ENCODE peak calls at places on chromosomes 1 and 21, in nine cellular contexts. One of them, this sample, is unnamed.

GRCh38 chr1:198212675-198213074 is 55.9 kb downstream of the NEK7 start:
- DNase-seq in GM23248: peak
- DNase-seq in activated T-helper 1 cell treated with Interleukin-2 at 50 U/mL for 16 hours: no peak
- DNase-seq in left ventricle myocardium superior: no peak
- DNase-seq in NCI-H2081: no peak
- DNase-seq in chondrocyte: no peak
- DNase-seq in NCI-H1092: no peak
- DNase-seq in hypothalamus: no peak
- DNase-seq in Kasumi-1: no peak
- DNase-seq in this sample: no peak

GRCh38 chr1:183417691-183418491 is at the start of gene NMNAT2:
- DNase-seq in GM23248: peak
- DNase-seq in activated T-helper 1 cell treated with Interleukin-2 at 50 U/mL for 16 hours: no peak
- DNase-seq in left ventricle myocardium superior: peak
- DNase-seq in NCI-H2081: peak
- DNase-seq in chondrocyte: no peak
- DNase-seq in NCI-H1092: peak
- DNase-seq in hypothalamus: peak
- DNase-seq in Kasumi-1: no peak
- DNase-seq in this sample: peak

GRCh38 chr1:160376525-160377131 is 9.8 kb downstream of the NHLH1 start:
- DNase-seq in GM23248: peak
- DNase-seq in activated T-helper 1 cell treated with Interleukin-2 at 50 U/mL for 16 hours: no peak
- DNase-seq in left ventricle myocardium superior: no peak
- DNase-seq in NCI-H2081: peak
- DNase-seq in chondrocyte: no peak
- DNase-seq in NCI-H1092: peak
- DNase-seq in hypothalamus: peak
- DNase-seq in Kasumi-1: peak
- DNase-seq in this sample: no peak

GRCh38 chr1:50959303-50959912 is 659 bp downstream of the FAF1 start:
- DNase-seq in GM23248: peak
- DNase-seq in activated T-helper 1 cell treated with Interleukin-2 at 50 U/mL for 16 hours: no peak
- DNase-seq in left ventricle myocardium superior: no peak
- DNase-seq in NCI-H2081: peak
- DNase-seq in chondrocyte: no peak
- DNase-seq in NCI-H1092: no peak
- DNase-seq in hypothalamus: no peak
- DNase-seq in Kasumi-1: peak
- DNase-seq in this sample: no peak

GRCh38 chr1:110604586-110605148 is 1.5 kb downstream of the KCNA2 start:
- DNase-seq in GM23248: no peak
- DNase-seq in activated T-helper 1 cell treated with Interleukin-2 at 50 U/mL for 16 hours: no peak
- DNase-seq in left ventricle myocardium superior: no peak
- DNase-seq in NCI-H2081: no peak
- DNase-seq in chondrocyte: no peak
- DNase-seq in NCI-H1092: no peak
- DNase-seq in hypothalamus: no peak
- DNase-seq in Kasumi-1: no peak
- DNase-seq in this sample: no peak

GRCh38 chr1:204074274-204075115 is 1.6 kb downstream of the SOX13 start:
- DNase-seq in GM23248: peak
- DNase-seq in activated T-helper 1 cell treated with Interleukin-2 at 50 U/mL for 16 hours: no peak
- DNase-seq in left ventricle myocardium superior: peak
- DNase-seq in NCI-H2081: peak
- DNase-seq in chondrocyte: peak
- DNase-seq in NCI-H1092: peak
- DNase-seq in hypothalamus: peak
- DNase-seq in Kasumi-1: no peak
- DNase-seq in this sample: no peak

GRCh38 chr1:201266276-201266675 is 17.0 kb upstream of the PKP1 start:
- DNase-seq in GM23248: no peak
- DNase-seq in activated T-helper 1 cell treated with Interleukin-2 at 50 U/mL for 16 hours: no peak
- DNase-seq in left ventricle myocardium superior: no peak
- DNase-seq in NCI-H2081: no peak
- DNase-seq in chondrocyte: no peak
- DNase-seq in NCI-H1092: no peak
- DNase-seq in hypothalamus: no peak
- DNase-seq in Kasumi-1: no peak
- DNase-seq in this sample: no peak

GRCh38 chr1:220775238-220775853 is 11.4 kb upstream of the MTARC1 start:
- DNase-seq in GM23248: peak
- DNase-seq in activated T-helper 1 cell treated with Interleukin-2 at 50 U/mL for 16 hours: no peak
- DNase-seq in left ventricle myocardium superior: peak
- DNase-seq in NCI-H2081: peak
- DNase-seq in chondrocyte: no peak
- DNase-seq in NCI-H1092: peak
- DNase-seq in hypothalamus: no peak
- DNase-seq in Kasumi-1: peak
- DNase-seq in this sample: peak

GRCh38 chr1:189693140-189693539 is 784.5 kb downstream of the BRINP3 start:
- DNase-seq in GM23248: no peak
- DNase-seq in activated T-helper 1 cell treated with Interleukin-2 at 50 U/mL for 16 hours: no peak
- DNase-seq in left ventricle myocardium superior: no peak
- DNase-seq in NCI-H2081: no peak
- DNase-seq in chondrocyte: no peak
- DNase-seq in NCI-H1092: no peak
- DNase-seq in hypothalamus: no peak
- DNase-seq in Kasumi-1: no peak
- DNase-seq in this sample: no peak

GRCh38 chr21:38712076-38712475 is 93.7 kb upstream of the ETS2 start:
- DNase-seq in GM23248: peak
- DNase-seq in activated T-helper 1 cell treated with Interleukin-2 at 50 U/mL for 16 hours: no peak
- DNase-seq in left ventricle myocardium superior: no peak
- DNase-seq in NCI-H2081: peak
- DNase-seq in chondrocyte: no peak
- DNase-seq in NCI-H1092: peak
- DNase-seq in hypothalamus: no peak
- DNase-seq in Kasumi-1: peak
- DNase-seq in this sample: peak

GRCh38 chr1:148263128-148263905 is 111.2 kb upstream of the NBPF11 start:
- DNase-seq in GM23248: peak
- DNase-seq in activated T-helper 1 cell treated with Interleukin-2 at 50 U/mL for 16 hours: peak
- DNase-seq in left ventricle myocardium superior: peak
- DNase-seq in NCI-H2081: peak
- DNase-seq in chondrocyte: no peak
- DNase-seq in NCI-H1092: no peak
- DNase-seq in hypothalamus: peak
- DNase-seq in Kasumi-1: no peak
- DNase-seq in this sample: peak

GRCh38 chr1:202176949-202177927 is 16.4 kb upstream of the LGR6 start:
- DNase-seq in GM23248: no peak
- DNase-seq in activated T-helper 1 cell treated with Interleukin-2 at 50 U/mL for 16 hours: no peak
- DNase-seq in left ventricle myocardium superior: no peak
- DNase-seq in NCI-H2081: no peak
- DNase-seq in chondrocyte: no peak
- DNase-seq in NCI-H1092: no peak
- DNase-seq in hypothalamus: no peak
- DNase-seq in Kasumi-1: no peak
- DNase-seq in this sample: no peak

GRCh38 chr1:22323141-22323845 is 128.4 kb upstream of the ZBTB40 start:
- DNase-seq in GM23248: no peak
- DNase-seq in activated T-helper 1 cell treated with Interleukin-2 at 50 U/mL for 16 hours: no peak
- DNase-seq in left ventricle myocardium superior: no peak
- DNase-seq in NCI-H2081: no peak
- DNase-seq in chondrocyte: no peak
- DNase-seq in NCI-H1092: no peak
- DNase-seq in hypothalamus: no peak
- DNase-seq in Kasumi-1: no peak
- DNase-seq in this sample: no peak

GRCh38 chr1:56799605-56800398 is 19.4 kb downstream of the FYB2 start:
- DNase-seq in GM23248: peak
- DNase-seq in activated T-helper 1 cell treated with Interleukin-2 at 50 U/mL for 16 hours: no peak
- DNase-seq in left ventricle myocardium superior: no peak
- DNase-seq in NCI-H2081: no peak
- DNase-seq in chondrocyte: no peak
- DNase-seq in NCI-H1092: no peak
- DNase-seq in hypothalamus: no peak
- DNase-seq in Kasumi-1: no peak
- DNase-seq in this sample: no peak

GRCh38 chr1:66311092-66311491 is 222.9 kb upstream of the SGIP1 start:
- DNase-seq in GM23248: peak
- DNase-seq in activated T-helper 1 cell treated with Interleukin-2 at 50 U/mL for 16 hours: no peak
- DNase-seq in left ventricle myocardium superior: no peak
- DNase-seq in NCI-H2081: no peak
- DNase-seq in chondrocyte: no peak
- DNase-seq in NCI-H1092: no peak
- DNase-seq in hypothalamus: no peak
- DNase-seq in Kasumi-1: no peak
- DNase-seq in this sample: no peak

GRCh38 chr1:234743866-234744581 is 134.0 kb upstream of the IRF2BP2 start:
- DNase-seq in GM23248: peak
- DNase-seq in activated T-helper 1 cell treated with Interleukin-2 at 50 U/mL for 16 hours: no peak
- DNase-seq in left ventricle myocardium superior: no peak
- DNase-seq in NCI-H2081: peak
- DNase-seq in chondrocyte: no peak
- DNase-seq in NCI-H1092: peak
- DNase-seq in hypothalamus: no peak
- DNase-seq in Kasumi-1: no peak
- DNase-seq in this sample: peak

GRCh38 chr1:145708063-145708462 is 895 bp upstream of the PDZK1 start:
- DNase-seq in GM23248: peak
- DNase-seq in activated T-helper 1 cell treated with Interleukin-2 at 50 U/mL for 16 hours: no peak
- DNase-seq in left ventricle myocardium superior: no peak
- DNase-seq in NCI-H2081: no peak
- DNase-seq in chondrocyte: no peak
- DNase-seq in NCI-H1092: no peak
- DNase-seq in hypothalamus: no peak
- DNase-seq in Kasumi-1: no peak
- DNase-seq in this sample: no peak

GRCh38 chr1:48309564-48310082 is 87.1 kb downstream of the SLC5A9 start:
- DNase-seq in GM23248: no peak
- DNase-seq in activated T-helper 1 cell treated with Interleukin-2 at 50 U/mL for 16 hours: no peak
- DNase-seq in left ventricle myocardium superior: no peak
- DNase-seq in NCI-H2081: no peak
- DNase-seq in chondrocyte: no peak
- DNase-seq in NCI-H1092: no peak
- DNase-seq in hypothalamus: no peak
- DNase-seq in Kasumi-1: no peak
- DNase-seq in this sample: no peak

GRCh38 chr1:64505232-64505943 is 35.5 kb downstream of the CACHD1 start:
- DNase-seq in GM23248: no peak
- DNase-seq in activated T-helper 1 cell treated with Interleukin-2 at 50 U/mL for 16 hours: peak
- DNase-seq in left ventricle myocardium superior: peak
- DNase-seq in NCI-H2081: no peak
- DNase-seq in chondrocyte: peak
- DNase-seq in NCI-H1092: no peak
- DNase-seq in hypothalamus: no peak
- DNase-seq in Kasumi-1: no peak
- DNase-seq in this sample: peak

GRCh38 chr1:152998476-152998875 is 3.1 kb upstream of the SPRR3 start:
- DNase-seq in GM23248: no peak
- DNase-seq in activated T-helper 1 cell treated with Interleukin-2 at 50 U/mL for 16 hours: no peak
- DNase-seq in left ventricle myocardium superior: no peak
- DNase-seq in NCI-H2081: no peak
- DNase-seq in chondrocyte: no peak
- DNase-seq in NCI-H1092: no peak
- DNase-seq in hypothalamus: no peak
- DNase-seq in Kasumi-1: no peak
- DNase-seq in this sample: no peak

GRCh38 chr1:157044326-157044725 is 1.2 kb downstream of the ARHGEF11 start:
- DNase-seq in GM23248: peak
- DNase-seq in activated T-helper 1 cell treated with Interleukin-2 at 50 U/mL for 16 hours: no peak
- DNase-seq in left ventricle myocardium superior: no peak
- DNase-seq in NCI-H2081: no peak
- DNase-seq in chondrocyte: no peak
- DNase-seq in NCI-H1092: no peak
- DNase-seq in hypothalamus: no peak
- DNase-seq in Kasumi-1: no peak
- DNase-seq in this sample: no peak

GRCh38 chr1:211828584-211829342 is 1.8 kb downstream of the LPGAT1 start:
- DNase-seq in GM23248: peak
- DNase-seq in activated T-helper 1 cell treated with Interleukin-2 at 50 U/mL for 16 hours: no peak
- DNase-seq in left ventricle myocardium superior: no peak
- DNase-seq in NCI-H2081: no peak
- DNase-seq in chondrocyte: no peak
- DNase-seq in NCI-H1092: no peak
- DNase-seq in hypothalamus: no peak
- DNase-seq in Kasumi-1: no peak
- DNase-seq in this sample: no peak

GRCh38 chr1:160879056-160879455 is 5.9 kb downstream of the ITLN1 start:
- DNase-seq in GM23248: no peak
- DNase-seq in activated T-helper 1 cell treated with Interleukin-2 at 50 U/mL for 16 hours: no peak
- DNase-seq in left ventricle myocardium superior: no peak
- DNase-seq in NCI-H2081: no peak
- DNase-seq in chondrocyte: no peak
- DNase-seq in NCI-H1092: no peak
- DNase-seq in hypothalamus: no peak
- DNase-seq in Kasumi-1: no peak
- DNase-seq in this sample: no peak

GRCh38 chr1:52674497-52675384 is 23.4 kb downstream of the COA7 start:
- DNase-seq in GM23248: no peak
- DNase-seq in activated T-helper 1 cell treated with Interleukin-2 at 50 U/mL for 16 hours: no peak
- DNase-seq in left ventricle myocardium superior: no peak
- DNase-seq in NCI-H2081: no peak
- DNase-seq in chondrocyte: no peak
- DNase-seq in NCI-H1092: no peak
- DNase-seq in hypothalamus: no peak
- DNase-seq in Kasumi-1: peak
- DNase-seq in this sample: no peak

GRCh38 chr1:4344065-4344753 is 310.2 kb upstream of the AJAP1 start:
- DNase-seq in GM23248: no peak
- DNase-seq in activated T-helper 1 cell treated with Interleukin-2 at 50 U/mL for 16 hours: no peak
- DNase-seq in left ventricle myocardium superior: no peak
- DNase-seq in NCI-H2081: no peak
- DNase-seq in chondrocyte: no peak
- DNase-seq in NCI-H1092: no peak
- DNase-seq in hypothalamus: no peak
- DNase-seq in Kasumi-1: no peak
- DNase-seq in this sample: no peak

GRCh38 chr1:150272379-150272840 is at the start of gene C1orf54:
- DNase-seq in GM23248: peak
- DNase-seq in activated T-helper 1 cell treated with Interleukin-2 at 50 U/mL for 16 hours: no peak
- DNase-seq in left ventricle myocardium superior: peak
- DNase-seq in NCI-H2081: no peak
- DNase-seq in chondrocyte: no peak
- DNase-seq in NCI-H1092: no peak
- DNase-seq in hypothalamus: peak
- DNase-seq in Kasumi-1: peak
- DNase-seq in this sample: peak

GRCh38 chr1:116666747-116667576 is 571 bp downstream of the IGSF3 start:
- DNase-seq in GM23248: peak
- DNase-seq in activated T-helper 1 cell treated with Interleukin-2 at 50 U/mL for 16 hours: no peak
- DNase-seq in left ventricle myocardium superior: no peak
- DNase-seq in NCI-H2081: no peak
- DNase-seq in chondrocyte: no peak
- DNase-seq in NCI-H1092: no peak
- DNase-seq in hypothalamus: no peak
- DNase-seq in Kasumi-1: no peak
- DNase-seq in this sample: no peak

GRCh38 chr1:90336552-90337324 is 341.8 kb downstream of the ZNF326 start:
- DNase-seq in GM23248: no peak
- DNase-seq in activated T-helper 1 cell treated with Interleukin-2 at 50 U/mL for 16 hours: no peak
- DNase-seq in left ventricle myocardium superior: no peak
- DNase-seq in NCI-H2081: no peak
- DNase-seq in chondrocyte: no peak
- DNase-seq in NCI-H1092: no peak
- DNase-seq in hypothalamus: no peak
- DNase-seq in Kasumi-1: no peak
- DNase-seq in this sample: no peak

GRCh38 chr1:230320804-230321203 is 105.3 kb downstream of the PGBD5 start:
- DNase-seq in GM23248: no peak
- DNase-seq in activated T-helper 1 cell treated with Interleukin-2 at 50 U/mL for 16 hours: no peak
- DNase-seq in left ventricle myocardium superior: no peak
- DNase-seq in NCI-H2081: no peak
- DNase-seq in chondrocyte: no peak
- DNase-seq in NCI-H1092: no peak
- DNase-seq in hypothalamus: no peak
- DNase-seq in Kasumi-1: no peak
- DNase-seq in this sample: no peak

GRCh38 chr1:156641761-156642264 is at the start of gene BCAN:
- DNase-seq in GM23248: peak
- DNase-seq in activated T-helper 1 cell treated with Interleukin-2 at 50 U/mL for 16 hours: no peak
- DNase-seq in left ventricle myocardium superior: peak
- DNase-seq in NCI-H2081: no peak
- DNase-seq in chondrocyte: no peak
- DNase-seq in NCI-H1092: no peak
- DNase-seq in hypothalamus: peak
- DNase-seq in Kasumi-1: no peak
- DNase-seq in this sample: peak

GRCh38 chr1:47924649-47925048 is 72.5 kb downstream of the TRABD2B start:
- DNase-seq in GM23248: no peak
- DNase-seq in activated T-helper 1 cell treated with Interleukin-2 at 50 U/mL for 16 hours: no peak
- DNase-seq in left ventricle myocardium superior: no peak
- DNase-seq in NCI-H2081: no peak
- DNase-seq in chondrocyte: no peak
- DNase-seq in NCI-H1092: no peak
- DNase-seq in hypothalamus: no peak
- DNase-seq in Kasumi-1: no peak
- DNase-seq in this sample: no peak